ENCODE peak calls at places on chromosomes 13 and 19, in five cellular contexts. Y, O, P, I and R are unnamed samples.

GRCh38 chr13:104534847-104535246 is 1468.6 kb upstream of the SLC10A2 start:
- DNase-seq in P (peak; percentile 70), I (no peak), Y (no peak), O (no peak), R (no peak)

GRCh38 chr19:40530091-40530901 is 46.4 kb upstream of the SHKBP1 start:
- DNase-seq in I (no peak), P (peak; percentile 91), O (peak; percentile 72), Y (no peak), R (peak; percentile 62)

GRCh38 chr13:24923305-24923640 is 159.3 kb downstream of the RNF17 start:
- DNase-seq in Y (no peak), O (no peak), P (no peak), I (peak; percentile 88), R (no peak)

GRCh38 chr19:31274964-31275319 is 74.3 kb downstream of the TSHZ3 start:
- DNase-seq in Y (no peak), O (no peak), I (no peak), P (no peak), R (no peak)

GRCh38 chr13:76813874-76814273 is 72.3 kb downstream of the KCTD12 start:
- DNase-seq in P (no peak), I (no peak), O (no peak), Y (peak; percentile 15), R (no peak)

GRCh38 chr13:37427843-37428494 is 170.6 kb downstream of the POSTN start:
- DNase-seq in Y (no peak), O (no peak), I (no peak), P (no peak), R (no peak)

GRCh38 chr13:53490732-53491131 is 462.1 kb downstream of the OLFM4 start:
- DNase-seq in O (no peak), P (no peak), I (no peak), Y (no peak), R (no peak)

GRCh38 chr13:92640936-92641335 is 585.7 kb upstream of the GPC6 start:
- DNase-seq in Y (no peak), I (peak; percentile 56), P (no peak), O (no peak), R (no peak)

GRCh38 chr19:39296055-39296645 is at the start of gene IFNL1:
- DNase-seq in P (no peak), I (no peak), O (no peak), Y (no peak), R (no peak)

GRCh38 chr19:46192990-46193650 is 36.4 kb upstream of the IGFL1 start:
- DNase-seq in P (no peak), I (peak; percentile 64), O (no peak), Y (peak; percentile 87), R (no peak)

GRCh38 chr13:28177877-28178276 is 39.5 kb downstream of the PAN3 start:
- DNase-seq in Y (no peak), O (no peak), P (no peak), I (no peak), R (no peak)

GRCh38 chr19:14385492-14385891 is 4.2 kb downstream of the ADGRE5 start:
- DNase-seq in P (no peak), O (no peak), I (no peak), Y (no peak), R (no peak)

GRCh38 chr13:77509221-77509620 is 26.3 kb upstream of the SCEL start:
- DNase-seq in Y (no peak), I (peak; percentile 90), O (no peak), P (no peak), R (no peak)

GRCh38 chr13:107730835-107731234 is 484.5 kb downstream of the LIG4 start:
- DNase-seq in O (no peak), P (no peak), Y (no peak), I (peak; percentile 66), R (no peak)

GRCh38 chr13:101623469-101624209 is 171.2 kb downstream of the ITGBL1 start:
- DNase-seq in O (no peak), P (no peak), Y (peak; percentile 0), I (peak; percentile 9), R (no peak)
- H3K4me3 ChIP-seq in O (no peak overlapping the region), P (no peak overlapping the region), Y (no peak overlapping the region), I (peak overlapping the region; percentile 29), R (no peak overlapping the region)

DNA sequence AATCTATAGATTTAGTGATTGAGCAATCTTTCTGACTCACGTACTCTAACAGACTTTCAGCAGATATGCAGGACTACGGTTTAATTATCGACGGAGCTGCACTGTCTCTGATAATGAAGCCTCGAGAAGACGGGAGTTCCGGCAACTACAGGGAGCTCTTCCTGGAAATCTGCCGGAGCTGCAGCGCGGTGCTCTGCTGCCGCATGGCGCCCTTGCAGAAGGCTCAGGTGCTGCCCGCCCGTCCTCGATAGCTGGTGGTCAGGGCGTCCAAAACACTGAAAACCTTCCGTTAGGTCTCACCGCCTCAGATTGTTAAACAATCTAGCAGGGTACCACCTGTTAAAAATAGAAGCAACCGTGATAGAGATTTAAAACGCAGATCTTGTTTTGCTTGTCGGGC is 113.2 kb upstream of the MCF2L start:
- DNase-seq in I (no peak), O (no peak), P (peak; percentile 22), Y (no peak), R (peak; percentile 55)
- H3K36me3 ChIP-seq in I (no peaks in the 10 kb centered on the region), O (peaks cover 55% of the 10 kb centered on the region), P (peaks cover 97% of the 10 kb centered on the region), Y (peaks cover 44% of the 10 kb centered on the region), R (peaks cover 17% of the 10 kb centered on the region)

GRCh38 chr19:12970070-12970820 is 869 bp downstream of the DAND5 start:
- DNase-seq in P (no peak), Y (no peak), I (no peak), O (no peak), R (no peak)
- H3K9ac ChIP-seq in P (no peak overlapping the region), Y (no peak overlapping the region), I (no peak overlapping the region), O (no peak overlapping the region), R (no peak overlapping the region)

DNA sequence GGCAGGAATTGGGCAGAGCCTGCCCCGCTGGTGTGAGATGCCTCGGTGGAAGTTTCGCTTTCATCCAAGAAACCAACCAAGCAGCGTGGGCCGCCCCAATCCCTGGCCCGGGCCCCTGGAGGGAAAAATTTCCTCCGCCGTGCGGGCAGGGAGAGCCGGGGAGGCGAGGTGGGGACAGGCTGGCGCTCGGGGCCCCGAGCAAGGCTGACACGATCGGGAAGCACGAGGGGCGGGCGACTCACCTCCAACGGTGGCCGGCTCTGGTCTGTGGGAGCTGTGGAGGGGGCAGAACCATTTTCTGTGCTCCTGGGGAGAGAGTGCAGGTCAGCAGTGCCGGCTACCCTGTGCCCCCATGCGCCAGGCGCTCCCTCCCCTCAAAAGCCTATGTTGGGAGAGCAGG is 11.0 kb downstream of the RNF126 start:
- DNase-seq in P (no peak), Y (no peak), O (no peak), I (no peak), R (no peak)
- H3K4me3 ChIP-seq in P (no peak overlapping the region), Y (no peak overlapping the region), O (no peak overlapping the region), I (no peak overlapping the region), R (no peak overlapping the region)

GRCh38 chr19:49530708-49531107 is 2.9 kb downstream of the RCN3 start:
- DNase-seq in O (no peak), P (no peak), I (no peak), Y (no peak), R (no peak)

GRCh38 chr19:49538643-49539042 is 10.8 kb downstream of the RCN3 start:
- DNase-seq in Y (no peak), O (no peak), I (no peak), P (no peak), R (no peak)

GRCh38 chr19:49533551-49534488 is 6.0 kb downstream of the RCN3 start:
- DNase-seq in Y (no peak), I (peak; percentile 54), O (peak; percentile 71), P (peak; percentile 94), R (peak; percentile 91)

GRCh38 chr19:49536921-49537462 is 9.2 kb downstream of the RCN3 start:
- DNase-seq in O (no peak), I (no peak), P (no peak), Y (no peak), R (no peak)

DNA sequence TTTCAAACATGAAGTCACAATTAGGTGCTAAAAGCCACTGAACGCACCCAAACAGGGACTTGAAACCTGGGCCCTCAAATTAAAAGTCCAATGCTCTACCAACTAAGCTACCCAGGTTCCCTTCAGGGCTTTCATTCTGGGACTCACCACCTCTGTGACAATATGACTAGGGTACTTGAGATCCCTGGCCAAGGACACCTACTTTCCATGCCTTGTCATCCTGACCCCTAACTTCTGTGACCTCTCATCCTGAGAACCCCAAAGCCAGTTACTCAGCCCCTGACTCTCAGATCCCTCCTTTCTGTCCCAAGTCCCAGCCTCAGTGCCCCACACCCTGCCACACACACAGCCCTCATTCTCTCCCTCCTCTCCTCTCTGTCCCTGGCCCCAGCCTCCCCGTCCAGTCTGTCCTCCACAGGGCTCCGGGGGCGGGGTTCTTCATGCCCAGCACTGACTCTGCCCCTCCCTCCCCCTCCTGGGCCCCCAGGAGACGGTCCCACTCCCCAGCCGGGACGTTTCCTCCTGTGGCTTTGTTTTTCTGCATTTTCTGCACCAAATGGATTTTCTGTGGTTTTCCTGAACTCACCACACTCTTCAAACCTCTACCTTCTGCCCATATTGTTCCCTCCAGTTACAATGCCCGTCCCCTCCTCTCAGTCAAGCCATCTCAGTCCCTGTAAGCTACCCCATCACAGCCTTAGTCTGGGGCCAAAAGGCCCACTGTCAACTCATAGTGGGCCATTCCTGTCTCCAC is 7.0 kb downstream of the RCN3 start:
- DNase-seq in I (no peak), Y (no peak), O (no peak), P (no peak), R (no peak)
- H3K36me3 ChIP-seq in I (peaks cover 12% of the 10 kb centered on the region), Y (peaks cover 17% of the 10 kb centered on the region), O (peaks cover 37% of the 10 kb centered on the region), P (no peaks in the 10 kb centered on the region), R (peaks cover 6% of the 10 kb centered on the region)